ENCODE peak calls at places on chromosomes 16 and 17, in ten cellular contexts. S is mucosa of descending colon, F is GM06990, J is ascending aorta, Q is kidney, I is neural progenitor cell, W is A673, K is heart left ventricle, H is body of pancreas, D is hepatocyte. G is an unnamed sample.

GRCh38 chr17:15262291-15263205 is 2.6 kb downstream of the PMP22 start:
- DNase-seq in S (peak; percentile 85), F (peak; percentile 10), J (peak; percentile 94), Q (peak; percentile 95), I (peak; percentile 81), W (no peak), K (peak; percentile 96), H (peak; percentile 68), D (peak; percentile 90), G (peak; percentile 76)

GRCh38 chr17:82160081-82160480 is 52.6 kb downstream of the CCDC57 start:
- DNase-seq in S (no peak), F (no peak), J (no peak), Q (peak; percentile 3), I (no peak), W (no peak), K (no peak), H (no peak), D (no peak), G (no peak)

GRCh38 chr16:46743232-46743719 is 4.9 kb downstream of the MYLK3 start:
- DNase-seq in S (no peak), F (peak; percentile 28), J (peak; percentile 53), Q (no peak), I (no peak), W (no peak), K (peak; percentile 81), H (no peak), D (no peak), G (no peak)

GRCh38 chr17:62652251-62653001 is 25.0 kb downstream of the MRC2 start:
- DNase-seq in S (peak; percentile 68), F (peak; percentile 61), J (peak; percentile 90), Q (peak; percentile 93), I (peak; percentile 63), W (peak; percentile 24), K (peak; percentile 79), H (peak; percentile 73), D (peak; percentile 29), G (no peak)

GRCh38 chr16:66324785-66325184 is 41.7 kb upstream of the CDH5 start:
- DNase-seq in S (peak; percentile 33), F (no peak), J (no peak), Q (peak; percentile 49), I (peak; percentile 69), W (peak; percentile 59), K (no peak), H (no peak), D (peak; percentile 36), G (no peak)

GRCh38 chr17:80017226-80018010 is 18.3 kb downstream of the TBC1D16 start:
- DNase-seq in S (no peak), F (no peak), J (no peak), Q (no peak), I (no peak), W (no peak), K (no peak), H (no peak), D (no peak), G (no peak)

GRCh38 chr16:57377080-57377841 is 5.0 kb downstream of the CX3CL1 start:
- DNase-seq in S (no peak), F (peak; percentile 83), J (no peak), Q (no peak), I (no peak), W (no peak), K (no peak), H (no peak), D (peak; percentile 54), G (no peak)

GRCh38 chr17:55743103-55743679 is 7.7 kb upstream of the PCTP start:
- DNase-seq in S (peak; percentile 41), F (no peak), J (no peak), Q (no peak), I (no peak), W (no peak), K (no peak), H (peak; percentile 70), D (peak; percentile 72), G (no peak)

GRCh38 chr16:85557083-85557975 is 55.8 kb upstream of the GSE1 start:
- DNase-seq in S (peak; percentile 78), F (no peak), J (no peak), Q (peak; percentile 88), I (peak; percentile 40), W (no peak), K (no peak), H (peak; percentile 55), D (peak; percentile 65), G (no peak)

GRCh38 chr16:89035013-89035697 is 58.1 kb upstream of the CBFA2T3 start:
- DNase-seq in S (no peak), F (no peak), J (no peak), Q (no peak), I (peak; percentile 41), W (no peak), K (no peak), H (no peak), D (no peak), G (no peak)

GRCh38 chr17:63516910-63517824 is 6.0 kb upstream of the KCNH6 start:
- DNase-seq in S (no peak), F (no peak), J (no peak), Q (no peak), I (no peak), W (no peak), K (no peak), H (no peak), D (no peak), G (peak; percentile 22)

GRCh38 chr17:75624021-75624420 is 9.2 kb upstream of the SMIM5 start:
- DNase-seq in S (no peak), F (no peak), J (no peak), Q (no peak), I (no peak), W (no peak), K (no peak), H (no peak), D (no peak), G (no peak)

GRCh38 chr17:75625813-75626486 is 7.3 kb upstream of the SMIM5 start:
- DNase-seq in S (no peak), F (no peak), J (no peak), Q (no peak), I (peak; percentile 78), W (peak; percentile 44), K (no peak), H (no peak), D (peak; percentile 70), G (no peak)

GRCh38 chr17:75623386-75623785 is 9.8 kb upstream of the SMIM5 start:
- DNase-seq in S (no peak), F (no peak), J (no peak), Q (no peak), I (no peak), W (no peak), K (no peak), H (no peak), D (no peak), G (no peak)

GRCh38 chr17:75626496-75627038 is 6.7 kb upstream of the SMIM5 start:
- DNase-seq in S (no peak), F (no peak), J (no peak), Q (no peak), I (no peak), W (no peak), K (no peak), H (no peak), D (no peak), G (no peak)

DNA sequence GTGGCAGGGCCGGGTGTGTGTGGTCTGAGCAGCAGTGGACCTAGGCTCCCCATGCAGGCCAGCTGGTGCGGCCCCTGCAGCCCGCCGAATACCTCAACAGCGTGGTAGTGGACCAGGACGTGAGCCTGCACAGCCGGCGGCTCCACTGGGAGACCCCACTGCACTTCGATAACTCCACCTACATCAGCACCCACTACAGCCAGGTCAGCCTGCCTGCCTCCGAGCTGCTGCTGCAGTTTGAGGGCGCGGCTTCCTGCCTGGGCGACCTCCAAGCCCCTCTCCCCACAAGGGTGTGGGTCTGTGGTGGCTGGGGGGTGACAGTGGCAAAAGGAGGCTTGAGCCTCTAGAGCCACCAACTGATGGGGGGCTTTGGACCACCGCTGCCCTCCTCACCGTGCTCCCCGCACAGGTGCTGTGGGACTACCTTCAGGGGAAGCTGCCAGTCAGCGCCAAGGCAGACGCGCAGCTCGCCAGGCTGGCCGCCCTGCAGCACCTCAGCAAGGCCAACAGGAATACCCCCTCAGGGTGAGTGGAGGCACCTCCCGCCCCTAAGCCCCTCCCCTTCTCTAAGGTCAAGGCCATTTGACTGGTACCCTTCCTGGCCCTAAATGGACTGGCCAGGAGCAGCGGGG is 8.4 kb upstream of the SMIM5 start:
- DNase-seq in S (no peak), F (no peak), J (no peak), Q (no peak), I (no peak), W (no peak), K (no peak), H (no peak), D (no peak), G (no peak)
- TF ChIP-seq CTCF in S (no peak), F (no peak), J (no peak), Q (no peak), I (no peak), W (no peak), K (no peak), H (no peak), D (no peak), G (no peak)

GRCh38 chr17:32976605-32977004 is 15.0 kb upstream of the SPACA3 start:
- DNase-seq in S (no peak), F (no peak), J (no peak), Q (no peak), I (no peak), W (no peak), K (no peak), H (peak; percentile 64), D (no peak), G (no peak)
- H3K36me3 ChIP-seq in S (no peaks in the 10 kb centered on the region), F (no peaks in the 10 kb centered on the region), J (no peaks in the 10 kb centered on the region), Q (no peaks in the 10 kb centered on the region), I (no peaks in the 10 kb centered on the region), W (no peaks in the 10 kb centered on the region), K (no peaks in the 10 kb centered on the region), H (no peaks in the 10 kb centered on the region), D (no peaks in the 10 kb centered on the region), G (no peaks in the 10 kb centered on the region)

DNA sequence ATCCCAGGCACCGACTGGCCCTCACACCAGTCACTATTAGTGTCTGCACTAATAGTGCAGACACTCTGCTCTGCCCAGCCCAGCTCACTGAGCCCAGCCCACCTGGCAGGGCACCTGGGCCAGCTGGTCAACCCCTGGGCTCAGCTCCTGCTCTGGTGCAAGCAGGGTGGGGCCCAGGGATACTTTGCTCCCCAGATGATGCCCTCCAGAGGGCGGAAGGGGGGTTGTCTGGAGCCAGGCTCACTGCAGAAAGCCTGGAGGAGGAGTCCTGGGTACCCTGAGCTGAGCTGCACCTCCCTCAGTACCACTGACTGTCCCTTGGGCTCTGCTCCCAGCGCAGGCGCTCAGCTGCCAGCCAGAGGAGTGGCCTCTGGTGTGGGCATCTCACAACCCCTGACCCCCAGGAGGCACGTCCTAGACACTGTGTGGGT is 14.5 kb downstream of the RAB11FIP4 start:
- DNase-seq in S (no peak), F (no peak), J (no peak), Q (peak; percentile 43), I (peak; percentile 32), W (no peak), K (no peak), H (peak; percentile 7), D (no peak), G (no peak)
- TF ChIP-seq CTCF in S (no peak), F (no peak), J (no peak), Q (no peak), I (no peak), W (no peak), K (no peak), H (no peak), D (no peak), G (no peak)

DNA sequence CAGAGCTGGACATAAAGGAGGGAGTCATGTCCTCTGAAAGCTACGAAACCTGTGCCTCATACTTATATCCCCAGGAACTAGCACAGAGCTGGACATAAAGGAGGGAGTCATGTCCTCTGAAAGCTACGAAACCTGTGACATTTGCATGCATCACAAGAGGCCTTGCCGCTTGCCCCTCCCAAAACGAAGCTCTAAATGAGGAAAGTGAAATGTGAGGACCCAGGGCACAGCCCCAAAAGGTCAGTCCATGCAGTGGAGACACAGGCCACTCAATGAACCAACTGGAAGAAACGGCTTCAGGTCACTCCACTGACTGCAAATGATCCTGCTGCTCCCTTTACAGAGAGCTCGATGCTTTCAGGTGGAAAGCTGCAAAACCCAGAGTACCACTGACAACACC is 38.3 kb downstream of the COG7 start:
- DNase-seq in S (no peak), F (no peak), J (no peak), Q (no peak), I (no peak), W (no peak), K (no peak), H (no peak), D (no peak), G (no peak)
- H3K36me3 ChIP-seq in S (peaks cover 12% of the 10 kb centered on the region), F (peaks cover 9% of the 10 kb centered on the region), J (peaks cover 60% of the 10 kb centered on the region), Q (peaks cover 51% of the 10 kb centered on the region), I (no peaks in the 10 kb centered on the region), W (peaks cover 51% of the 10 kb centered on the region), K (peaks cover 92% of the 10 kb centered on the region), H (no peaks in the 10 kb centered on the region), D (no peaks in the 10 kb centered on the region), G (peaks cover 4% of the 10 kb centered on the region)